ENCODE peak calls at places on chromosomes 4 and X, in four cellular contexts. C is GM20000, E is GM06990, K is right lobe of liver. H is an unnamed sample.

GRCh38 chr4:144701683-144702233 is 55.8 kb downstream of the HHIP start:
- DNase-seq in E (no peak), C (no peak), K (no peak), H (no peak)

GRCh38 chr4:56200275-56200674 is 187.0 kb downstream of the AASDH start:
- DNase-seq in E (no peak), C (no peak), K (no peak), H (no peak)

GRCh38 chr4:88623097-88623496 is 30.8 kb downstream of the HERC3 start:
- DNase-seq in K (no peak), C (no peak), E (no peak), H (no peak)

GRCh38 chrX:4932790-4933189 is 1219.3 kb upstream of the PRKX start:
- DNase-seq in E (no peak), K (no peak), C (no peak), H (no peak)

GRCh38 chrX:45145492-45146215 is 55.0 kb downstream of the DIPK2B start:
- DNase-seq in C (no peak), E (no peak), K (no peak), H (no peak)

GRCh38 chr4:87931932-87932331 is 43.6 kb upstream of the SPP1 start:
- DNase-seq in E (no peak), K (no peak), C (no peak), H (no peak)

GRCh38 chrX:29143756-29144155 is 556.5 kb downstream of the IL1RAPL1 start:
- DNase-seq in K (no peak), C (no peak), E (no peak), H (no peak)

GRCh38 chrX:104565791-104566687 is at the start of gene IL1RAPL2:
- DNase-seq in K (peak), C (peak), E (no peak), H (no peak)

GRCh38 chrX:149871940-149872339 is 9.0 kb upstream of the MAGEA8 start:
- DNase-seq in E (peak), C (peak), K (no peak), H (no peak)

GRCh38 chr4:106041294-106042002 is 146.2 kb downstream of the NPNT start:
- DNase-seq in C (no peak), E (no peak), K (no peak), H (no peak)

GRCh38 chr4:186789671-186790070 is 66.0 kb upstream of the FAT1 start:
- DNase-seq in C (no peak), K (no peak), E (no peak), H (no peak)

GRCh38 chr4:164997324-164997723 is 19.9 kb upstream of the TRIM61 start:
- DNase-seq in K (no peak), E (no peak), C (no peak), H (no peak)

DNA sequence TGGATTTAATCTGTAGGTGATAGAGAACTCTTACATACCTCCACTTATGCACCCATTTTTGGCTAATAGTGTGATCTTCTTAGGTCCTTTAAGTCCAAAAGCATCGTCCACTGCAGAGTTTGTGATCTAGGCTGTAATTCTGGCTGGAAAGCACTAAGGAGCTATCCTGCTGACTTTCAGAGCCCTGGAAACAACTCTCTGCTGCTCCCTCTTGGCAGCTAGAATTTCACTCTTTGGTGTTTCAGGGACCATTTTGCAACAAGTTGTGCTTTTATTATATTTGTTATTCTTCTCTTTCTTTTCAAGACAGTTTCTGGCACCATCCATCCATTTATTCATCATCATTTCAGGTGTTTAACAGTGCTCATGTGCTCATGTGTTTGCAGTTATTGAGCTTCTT is 130.0 kb downstream of the RBM46 start:
- DNase-seq in K (no peak), C (no peak), E (no peak), H (no peak)
- TF ChIP-seq CTCF in K (no peak), C (no peak), E (no peak), H (peak)

GRCh38 chr4:10371869-10372471 is 85.3 kb downstream of the ZNF518B start:
- DNase-seq in K (no peak), C (no peak), E (no peak), H (no peak)
- TF ChIP-seq CTCF in K (no peak), C (no peak), E (no peak), H (no peak)

GRCh38 chr4:94304365-94304971 is 38.2 kb downstream of the HPGDS start:
- DNase-seq in K (no peak), C (peak), E (no peak), H (no peak)
- TF ChIP-seq CTCF in K (peak), C (peak), E (peak), H (peak)

GRCh38 chrX:123732679-123733363 is at the start of gene THOC2:
- DNase-seq in K (peak), C (peak), E (peak), H (peak)
- TF ChIP-seq CTCF in K (peak), C (no peak), E (peak), H (peak)

GRCh38 chrX:95762716-95763115 is 921.9 kb upstream of the DIAPH2 start:
- DNase-seq in K (no peak), C (no peak), E (no peak), H (no peak)
- TF ChIP-seq CTCF in K (peak), C (no peak), E (peak), H (peak)

DNA sequence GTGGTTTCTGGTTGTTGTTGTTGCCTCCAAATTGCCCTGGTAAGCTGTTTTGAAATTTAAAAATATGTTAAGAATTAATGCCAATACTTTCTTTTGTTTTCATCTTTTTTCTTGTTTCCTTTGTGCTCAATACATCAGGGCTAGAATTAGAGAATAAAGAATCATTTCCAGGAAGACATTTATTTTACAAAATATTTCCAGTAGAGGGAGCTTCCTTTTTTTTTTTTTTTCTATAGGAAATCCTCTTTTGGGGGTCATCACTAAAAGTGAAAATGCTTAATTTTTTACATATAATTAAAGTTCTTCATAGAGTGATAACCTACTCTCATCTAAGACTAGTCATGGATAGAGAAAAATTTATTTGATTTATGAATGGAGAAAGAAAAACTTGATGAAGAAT is 2.4 kb downstream of the GLRA3 start:
- DNase-seq in C (no peak), E (no peak), K (no peak), H (no peak)
- TF ChIP-seq CTCF in C (no peak), E (no peak), K (no peak), H (no peak)

GRCh38 chrX:130902783-130903613 is at the start of gene ENOX2:
- DNase-seq in C (peak), E (peak), K (peak), H (peak)
- TF ChIP-seq CTCF in C (no peak), E (no peak), K (no peak), H (no peak)

GRCh38 chrX:33465137-33465536 is 253.8 kb upstream of the DMD start:
- DNase-seq in K (no peak), C (no peak), E (no peak), H (no peak)
- TF ChIP-seq CTCF in K (no peak), C (no peak), E (no peak), H (no peak)